ENCODE peak calls at places on chromosomes 13 and 19, in ten cellular contexts. E is activated CD8-positive, alpha-beta memory T cell treated with anti-CD3 and anti-CD28 coated beads for 48 hours; V is HEK293T; O is C1 segment of cervical spinal cord; R is activated CD4-positive, alpha-beta T cell treated with anti-CD3 and anti-CD28 coated beads, Interleukin-2, amount 10 ng/mL, durations not matched to agents 7 days and 5 days; A is NCI-H187; P is CD4-positive, alpha-beta T cell; I is mesenchymal stem cell; Q is A172; H is brain pericyte. M is an unnamed sample.

GRCh38 chr13:44759222-44759721 is 183.1 kb upstream of the TSC22D1 start:
- DNase-seq in E (no peak), V (no peak), O (no peak), R (no peak), A (peak; percentile 46), P (no peak), I (peak; percentile 25), Q (no peak), H (no peak), M (no peak)

GRCh38 chr13:91141619-91142061 is 205.8 kb upstream of the MIR17HG start:
- DNase-seq in E (no peak), V (peak; percentile 61), O (no peak), R (no peak), A (no peak), P (no peak), I (peak; percentile 29), Q (no peak), H (peak; percentile 80), M (no peak)

GRCh38 chr13:106417467-106418110 is 117.9 kb downstream of the EFNB2 start:
- DNase-seq in E (no peak), V (no peak), O (no peak), R (no peak), A (no peak), P (no peak), I (no peak), Q (no peak), H (no peak), M (no peak)

GRCh38 chr19:46069841-46070341 is 29.1 kb upstream of the IGFL4 start:
- DNase-seq in E (no peak), V (no peak), O (no peak), R (no peak), A (no peak), P (no peak), I (peak; percentile 68), Q (peak; percentile 79), H (no peak), M (no peak)

GRCh38 chr19:11265785-11266236 is 3.5 kb upstream of the DOCK6 start:
- DNase-seq in E (no peak), V (no peak), O (no peak), R (no peak), A (no peak), P (no peak), I (no peak), Q (peak; percentile 83), H (no peak), M (no peak)

GRCh38 chr19:11964858-11965645 is at the start of gene ZNF763:
- DNase-seq in E (peak; percentile 66), V (no peak), O (peak; percentile 93), R (peak; percentile 93), A (peak; percentile 3), P (peak; percentile 83), I (peak; percentile 91), Q (no peak), H (peak; percentile 22), M (peak; percentile 98)

GRCh38 chr19:291561-292280 is 518 bp upstream of the PLPP2 start:
- DNase-seq in E (no peak), V (peak; percentile 30), O (no peak), R (no peak), A (no peak), P (no peak), I (no peak), Q (no peak), H (no peak), M (no peak)

GRCh38 chr13:30585748-30586262 is 31.9 kb upstream of the USPL1 start:
- DNase-seq in E (no peak), V (no peak), O (no peak), R (no peak), A (no peak), P (no peak), I (peak; percentile 76), Q (peak; percentile 41), H (no peak), M (peak; percentile 47)

GRCh38 chr19:33797821-33798633 is 1.4 kb downstream of the KCTD15 start:
- DNase-seq in E (no peak), V (peak; percentile 36), O (no peak), R (no peak), A (no peak), P (no peak), I (peak; percentile 65), Q (no peak), H (no peak), M (no peak)

GRCh38 chr19:7983286-7983950 is 22.0 kb downstream of the ELAVL1 start:
- DNase-seq in E (no peak), V (no peak), O (no peak), R (no peak), A (no peak), P (no peak), I (no peak), Q (no peak), H (no peak), M (no peak)

GRCh38 chr13:113981201-113981605 is 7.3 kb upstream of the C13orf46 start:
- DNase-seq in E (no peak), V (no peak), O (no peak), R (no peak), A (peak; percentile 97), P (no peak), I (no peak), Q (peak; percentile 76), H (peak; percentile 70), M (peak; percentile 91)

GRCh38 chr19:13817018-13817614 is 21.9 kb downstream of the ZSWIM4 start:
- DNase-seq in E (no peak), V (no peak), O (no peak), R (peak; percentile 31), A (peak; percentile 54), P (no peak), I (peak; percentile 49), Q (no peak), H (no peak), M (peak; percentile 86)